ENCODE peak calls at places on chromosomes 5 and 9, in five cellular contexts. V is glutamatergic neuron; K is BJ; H is activated T-cell treated with anti-CD3 and anti-CD28 coated beads for 1 hour; J is stimulated activated CD4-positive, alpha-beta T cell treated with anti-CD3 and anti-CD28 coated beads, TNF-alpha, amount 100 ng/mL, for 24 hours. C is an unnamed sample.

GRCh38 chr5:31232273-31232888 is 38.9 kb downstream of the CDH6 start:
- DNase-seq in V (no peak), K (no peak), H (no peak), J (no peak), C (peak; percentile 60)

GRCh38 chr9:35500130-35500748 is 10.3 kb downstream of the RUSC2 start:
- DNase-seq in V (no peak), K (no peak), H (no peak), J (no peak), C (no peak)

GRCh38 chr5:151509231-151509630 is 61.8 kb downstream of the SLC36A1 start:
- DNase-seq in V (no peak), K (no peak), H (no peak), J (no peak), C (peak; percentile 22)

GRCh38 chr5:16313761-16314160 is 134.2 kb upstream of the MARCHF11 start:
- DNase-seq in V (no peak), K (no peak), H (no peak), J (no peak), C (no peak)

GRCh38 chr9:125754096-125754495 is 6.9 kb downstream of the PBX3 start:
- DNase-seq in V (no peak), K (no peak), H (no peak), J (no peak), C (no peak)

GRCh38 chr9:110532908-110533665 is 46.5 kb downstream of the SVEP1 start:
- DNase-seq in V (no peak), K (no peak), H (no peak), J (no peak), C (no peak)

GRCh38 chr5:33403187-33403586 is 37.6 kb upstream of the TARS1 start:
- DNase-seq in V (no peak), K (no peak), H (no peak), J (no peak), C (no peak)

GRCh38 chr9:120742951-120743416 is 28.7 kb upstream of the MEGF9 start:
- DNase-seq in V (no peak), K (no peak), H (no peak), J (no peak), C (no peak)

GRCh38 chr5:36680066-36680465 is 73.7 kb downstream of the SLC1A3 start:
- DNase-seq in V (no peak), K (no peak), H (no peak), J (no peak), C (no peak)

GRCh38 chr9:136700959-136701664 is 11.3 kb upstream of the DIPK1B start:
- DNase-seq in V (no peak), K (no peak), H (peak; percentile 22), J (peak; percentile 60), C (peak; percentile 42)

GRCh38 chr5:176521286-176521685 is 15.9 kb downstream of the RNF44 start:
- DNase-seq in V (no peak), K (no peak), H (no peak), J (no peak), C (no peak)

GRCh38 chr5:34586117-34586885 is 69.8 kb upstream of the RAI14 start:
- DNase-seq in V (no peak), K (no peak), H (no peak), J (no peak), C (no peak)

GRCh38 chr5:128596071-128596470 is 58.0 kb upstream of the FBN2 start:
- DNase-seq in V (no peak), K (no peak), H (no peak), J (no peak), C (no peak)

GRCh38 chr9:5510360-5510931 is at the start of gene PDCD1LG2:
- DNase-seq in V (no peak), K (peak; percentile 44), H (no peak), J (peak; percentile 40), C (peak; percentile 20)

GRCh38 chr5:113909782-113910181 is 396.3 kb downstream of the YTHDC2 start:
- DNase-seq in V (no peak), K (no peak), H (no peak), J (no peak), C (no peak)

GRCh38 chr9:128233817-128234406 is 30.7 kb downstream of the DNM1 start:
- DNase-seq in V (no peak), K (no peak), H (no peak), J (no peak), C (no peak)

GRCh38 chr5:177133845-177134652 is 476 bp downstream of the NSD1 start:
- DNase-seq in V (peak; percentile 85), K (no peak), H (no peak), J (no peak), C (peak; percentile 91)

GRCh38 chr5:36694351-36694750 is 87.9 kb downstream of the SLC1A3 start:
- DNase-seq in V (no peak), K (no peak), H (no peak), J (no peak), C (no peak)

C was measured in retina.